ENCODE peak calls at places on chromosomes 5 and 9, in nine cellular contexts. One of them, this sample, is unnamed.
A peak's percentile ranks its signal among the peaks of the same experiment; 100 is the strongest.

GRCh38 chr5:35089688-35090314 is 42.1 kb upstream of the AGXT2 start:
- DNase-seq in SK-N-SH: peak; percentile 48
- DNase-seq in stomach: peak; percentile 66
- DNase-seq in tibial nerve: peak; percentile 91
- DNase-seq in A549: peak; percentile 47
- DNase-seq in H1: peak; percentile 84
- DNase-seq in upper lobe of left lung: no peak
- DNase-seq in sigmoid colon: no peak
- DNase-seq in suprapubic skin: peak; percentile 73
- DNase-seq in this sample: peak; percentile 72

GRCh38 chr9:112280904-112281303 is 52.5 kb downstream of the PTBP3 start:
- DNase-seq in SK-N-SH: no peak
- DNase-seq in stomach: no peak
- DNase-seq in tibial nerve: no peak
- DNase-seq in A549: no peak
- DNase-seq in H1: no peak
- DNase-seq in upper lobe of left lung: no peak
- DNase-seq in sigmoid colon: no peak
- DNase-seq in suprapubic skin: no peak
- DNase-seq in this sample: no peak

GRCh38 chr9:31736581-31737179 is 647.8 kb upstream of the ACO1 start:
- DNase-seq in SK-N-SH: no peak
- DNase-seq in stomach: no peak
- DNase-seq in tibial nerve: no peak
- DNase-seq in A549: no peak
- DNase-seq in H1: no peak
- DNase-seq in upper lobe of left lung: no peak
- DNase-seq in sigmoid colon: no peak
- DNase-seq in suprapubic skin: no peak
- DNase-seq in this sample: no peak

GRCh38 chr5:160774006-160774405 is 78.0 kb downstream of the ATP10B start:
- DNase-seq in SK-N-SH: no peak
- DNase-seq in stomach: no peak
- DNase-seq in tibial nerve: no peak
- DNase-seq in A549: no peak
- DNase-seq in H1: no peak
- DNase-seq in upper lobe of left lung: no peak
- DNase-seq in sigmoid colon: no peak
- DNase-seq in suprapubic skin: no peak
- DNase-seq in this sample: no peak

GRCh38 chr9:100088202-100088601 is 10.6 kb downstream of the ERP44 start:
- DNase-seq in SK-N-SH: no peak
- DNase-seq in stomach: no peak
- DNase-seq in tibial nerve: no peak
- DNase-seq in A549: no peak
- DNase-seq in H1: no peak
- DNase-seq in upper lobe of left lung: no peak
- DNase-seq in sigmoid colon: no peak
- DNase-seq in suprapubic skin: no peak
- DNase-seq in this sample: no peak

GRCh38 chr5:43658499-43658898 is 55.5 kb downstream of the NNT start:
- DNase-seq in SK-N-SH: no peak
- DNase-seq in stomach: no peak
- DNase-seq in tibial nerve: no peak
- DNase-seq in A549: no peak
- DNase-seq in H1: no peak
- DNase-seq in upper lobe of left lung: no peak
- DNase-seq in sigmoid colon: no peak
- DNase-seq in suprapubic skin: no peak
- DNase-seq in this sample: no peak

GRCh38 chr5:56848206-56848605 is 32.9 kb downstream of the MAP3K1 start:
- DNase-seq in SK-N-SH: peak; percentile 7
- DNase-seq in stomach: no peak
- DNase-seq in tibial nerve: no peak
- DNase-seq in A549: no peak
- DNase-seq in H1: no peak
- DNase-seq in upper lobe of left lung: no peak
- DNase-seq in sigmoid colon: no peak
- DNase-seq in suprapubic skin: no peak
- DNase-seq in this sample: no peak

GRCh38 chr5:157912621-157913325 is 53.8 kb upstream of the CLINT1 start:
- DNase-seq in SK-N-SH: no peak
- DNase-seq in stomach: peak; percentile 76
- DNase-seq in tibial nerve: no peak
- DNase-seq in A549: no peak
- DNase-seq in H1: no peak
- DNase-seq in upper lobe of left lung: no peak
- DNase-seq in sigmoid colon: no peak
- DNase-seq in suprapubic skin: no peak
- DNase-seq in this sample: peak; percentile 73

GRCh38 chr9:104905931-104906330 is 22.0 kb downstream of the ABCA1 start:
- DNase-seq in SK-N-SH: no peak
- DNase-seq in stomach: no peak
- DNase-seq in tibial nerve: no peak
- DNase-seq in A549: no peak
- DNase-seq in H1: peak; percentile 0
- DNase-seq in upper lobe of left lung: no peak
- DNase-seq in sigmoid colon: no peak
- DNase-seq in suprapubic skin: no peak
- DNase-seq in this sample: no peak
- H3K4me1 ChIP-seq in SK-N-SH: peaks cover 16% of the 10 kb centered on the region
- H3K4me1 ChIP-seq in stomach: peaks cover 52% of the 10 kb centered on the region
- H3K4me1 ChIP-seq in tibial nerve: peaks cover 51% of the 10 kb centered on the region
- H3K4me1 ChIP-seq in A549: peaks cover 36% of the 10 kb centered on the region
- H3K4me1 ChIP-seq in H1: peaks cover 2% of the 10 kb centered on the region
- H3K4me1 ChIP-seq in upper lobe of left lung: peaks cover 57% of the 10 kb centered on the region
- H3K4me1 ChIP-seq in sigmoid colon: peaks cover 98% of the 10 kb centered on the region
- H3K4me1 ChIP-seq in suprapubic skin: peaks cover 86% of the 10 kb centered on the region
- H3K4me1 ChIP-seq in this sample: peaks cover 75% of the 10 kb centered on the region

DNA sequence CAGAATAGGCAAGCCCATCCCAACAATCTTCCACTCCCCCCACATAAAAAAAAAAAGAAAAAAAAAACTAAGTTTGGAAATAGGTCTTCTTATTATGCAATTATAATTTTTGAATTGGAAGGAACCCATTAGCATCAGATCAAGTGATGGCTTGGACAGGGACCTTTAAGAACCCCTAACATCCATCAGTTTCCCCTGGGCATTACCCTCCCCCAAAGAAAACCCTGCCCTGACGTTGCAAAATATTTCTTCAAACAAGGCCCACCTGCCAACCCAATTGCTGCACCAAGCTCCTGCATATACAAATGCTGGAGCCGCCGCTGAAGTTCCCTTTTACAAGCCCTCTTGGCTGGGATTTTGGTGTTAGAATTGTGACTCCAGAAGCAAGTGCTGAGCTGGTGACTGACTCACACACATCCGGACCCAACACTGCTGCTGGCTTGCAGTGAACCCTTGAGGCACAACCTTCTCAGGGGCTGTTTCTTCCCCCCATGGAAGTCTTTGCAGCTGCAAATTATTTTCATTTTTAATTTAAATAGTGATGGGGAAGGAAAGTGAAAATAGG is 56.1 kb upstream of the AFAP1L1 start:
- DNase-seq in SK-N-SH: no peak
- DNase-seq in stomach: no peak
- DNase-seq in tibial nerve: peak; percentile 33
- DNase-seq in A549: no peak
- DNase-seq in H1: no peak
- DNase-seq in upper lobe of left lung: no peak
- DNase-seq in sigmoid colon: peak; percentile 71
- DNase-seq in suprapubic skin: peak; percentile 68
- DNase-seq in this sample: no peak
- TF ChIP-seq EP300 in SK-N-SH: no peak
- TF ChIP-seq EP300 in stomach: no peak
- TF ChIP-seq EP300 in tibial nerve: no peak
- TF ChIP-seq EP300 in A549: no peak
- TF ChIP-seq EP300 in H1: no peak
- TF ChIP-seq EP300 in upper lobe of left lung: no peak
- TF ChIP-seq EP300 in sigmoid colon: no peak
- TF ChIP-seq EP300 in suprapubic skin: no peak
- TF ChIP-seq EP300 in this sample: no peak

GRCh38 chr5:107929080-107929479 is 258.3 kb upstream of the EFNA5 start:
- DNase-seq in SK-N-SH: no peak
- DNase-seq in stomach: no peak
- DNase-seq in tibial nerve: no peak
- DNase-seq in A549: no peak
- DNase-seq in H1: no peak
- DNase-seq in upper lobe of left lung: no peak
- DNase-seq in sigmoid colon: no peak
- DNase-seq in suprapubic skin: no peak
- DNase-seq in this sample: no peak

GRCh38 chr5:107930092-107930491 is 259.4 kb upstream of the EFNA5 start:
- DNase-seq in SK-N-SH: no peak
- DNase-seq in stomach: no peak
- DNase-seq in tibial nerve: no peak
- DNase-seq in A549: no peak
- DNase-seq in H1: no peak
- DNase-seq in upper lobe of left lung: no peak
- DNase-seq in sigmoid colon: no peak
- DNase-seq in suprapubic skin: no peak
- DNase-seq in this sample: no peak

GRCh38 chr5:107933326-107933725 is 262.6 kb upstream of the EFNA5 start:
- DNase-seq in SK-N-SH: no peak
- DNase-seq in stomach: no peak
- DNase-seq in tibial nerve: no peak
- DNase-seq in A549: no peak
- DNase-seq in H1: no peak
- DNase-seq in upper lobe of left lung: no peak
- DNase-seq in sigmoid colon: no peak
- DNase-seq in suprapubic skin: no peak
- DNase-seq in this sample: no peak

GRCh38 chr5:107935641-107936040 is 264.9 kb upstream of the EFNA5 start:
- DNase-seq in SK-N-SH: no peak
- DNase-seq in stomach: no peak
- DNase-seq in tibial nerve: no peak
- DNase-seq in A549: no peak
- DNase-seq in H1: no peak
- DNase-seq in upper lobe of left lung: no peak
- DNase-seq in sigmoid colon: no peak
- DNase-seq in suprapubic skin: no peak
- DNase-seq in this sample: no peak

GRCh38 chr5:107930891-107931290 is 260.2 kb upstream of the EFNA5 start:
- DNase-seq in SK-N-SH: no peak
- DNase-seq in stomach: no peak
- DNase-seq in tibial nerve: no peak
- DNase-seq in A549: no peak
- DNase-seq in H1: no peak
- DNase-seq in upper lobe of left lung: no peak
- DNase-seq in sigmoid colon: no peak
- DNase-seq in suprapubic skin: no peak
- DNase-seq in this sample: no peak
- H3K4me1 ChIP-seq in SK-N-SH: peaks cover 3% of the 10 kb centered on the region
- H3K4me1 ChIP-seq in stomach: no peaks in the 10 kb centered on the region
- H3K4me1 ChIP-seq in tibial nerve: no peaks in the 10 kb centered on the region
- H3K4me1 ChIP-seq in A549: no peaks in the 10 kb centered on the region
- H3K4me1 ChIP-seq in H1: peaks cover 8% of the 10 kb centered on the region
- H3K4me1 ChIP-seq in upper lobe of left lung: no peaks in the 10 kb centered on the region
- H3K4me1 ChIP-seq in sigmoid colon: no peaks in the 10 kb centered on the region
- H3K4me1 ChIP-seq in suprapubic skin: no peaks in the 10 kb centered on the region
- H3K4me1 ChIP-seq in this sample: no peaks in the 10 kb centered on the region

GRCh38 chr5:102796014-102796413 is 40.9 kb downstream of the PAM start:
- DNase-seq in SK-N-SH: no peak
- DNase-seq in stomach: no peak
- DNase-seq in tibial nerve: no peak
- DNase-seq in A549: no peak
- DNase-seq in H1: no peak
- DNase-seq in upper lobe of left lung: no peak
- DNase-seq in sigmoid colon: no peak
- DNase-seq in suprapubic skin: no peak
- DNase-seq in this sample: no peak
- TF ChIP-seq EP300 in SK-N-SH: no peak
- TF ChIP-seq EP300 in stomach: no peak
- TF ChIP-seq EP300 in tibial nerve: no peak
- TF ChIP-seq EP300 in A549: no peak
- TF ChIP-seq EP300 in H1: no peak
- TF ChIP-seq EP300 in upper lobe of left lung: no peak
- TF ChIP-seq EP300 in sigmoid colon: no peak
- TF ChIP-seq EP300 in suprapubic skin: no peak
- TF ChIP-seq EP300 in this sample: no peak

DNA sequence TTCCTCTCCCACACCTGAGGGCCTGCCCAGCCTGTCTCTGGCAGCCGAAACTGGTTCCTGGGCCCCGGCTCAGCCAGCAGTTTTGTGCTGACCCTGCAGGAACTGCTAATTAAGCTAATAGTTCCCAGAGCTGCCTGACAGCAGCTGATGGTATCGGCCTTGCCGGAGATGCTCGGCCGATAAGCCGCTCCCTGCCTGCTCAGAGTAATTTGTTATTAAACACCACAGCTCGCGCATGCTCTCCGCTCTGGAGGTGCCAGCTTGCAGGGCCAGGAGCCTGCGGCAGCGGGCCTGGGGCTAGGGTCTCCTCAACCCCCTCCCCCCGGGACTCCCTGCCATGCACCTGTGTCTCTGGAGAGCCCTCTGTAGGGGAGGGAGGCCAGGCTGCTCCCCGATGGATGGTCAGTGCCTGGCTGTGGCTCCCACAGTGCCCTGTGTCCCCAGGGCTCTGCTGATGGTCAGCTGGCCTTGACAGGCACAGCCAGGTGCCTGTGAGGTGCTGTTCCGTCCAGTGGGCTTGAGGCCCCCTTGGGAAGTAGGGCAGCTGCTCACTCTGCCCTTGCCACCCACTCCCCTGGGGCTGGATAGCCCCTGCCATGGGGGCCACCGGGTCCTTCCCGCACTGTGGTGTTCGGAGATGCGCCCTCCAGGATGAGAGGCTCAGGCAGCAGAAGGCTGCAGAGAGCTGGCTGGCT is 41.7 kb downstream of the RXRA start:
- DNase-seq in SK-N-SH: peak; percentile 83
- DNase-seq in stomach: no peak
- DNase-seq in tibial nerve: no peak
- DNase-seq in A549: no peak
- DNase-seq in H1: no peak
- DNase-seq in upper lobe of left lung: no peak
- DNase-seq in sigmoid colon: no peak
- DNase-seq in suprapubic skin: no peak
- DNase-seq in this sample: no peak
- H3K4me1 ChIP-seq in SK-N-SH: peaks cover 66% of the 10 kb centered on the region
- H3K4me1 ChIP-seq in stomach: peaks cover 83% of the 10 kb centered on the region
- H3K4me1 ChIP-seq in tibial nerve: peaks cover 77% of the 10 kb centered on the region
- H3K4me1 ChIP-seq in A549: peaks cover 50% of the 10 kb centered on the region
- H3K4me1 ChIP-seq in H1: no peaks in the 10 kb centered on the region
- H3K4me1 ChIP-seq in upper lobe of left lung: peaks cover 73% of the 10 kb centered on the region
- H3K4me1 ChIP-seq in sigmoid colon: peaks cover 76% of the 10 kb centered on the region
- H3K4me1 ChIP-seq in suprapubic skin: peaks cover 96% of the 10 kb centered on the region
- H3K4me1 ChIP-seq in this sample: peaks cover 58% of the 10 kb centered on the region

GRCh38 chr9:89730715-89731114 is 125.9 kb downstream of the GADD45G start:
- DNase-seq in SK-N-SH: no peak
- DNase-seq in stomach: peak; percentile 87
- DNase-seq in tibial nerve: no peak
- DNase-seq in A549: no peak
- DNase-seq in H1: no peak
- DNase-seq in upper lobe of left lung: peak; percentile 86
- DNase-seq in sigmoid colon: no peak
- DNase-seq in suprapubic skin: no peak
- DNase-seq in this sample: no peak
- TF ChIP-seq EP300 in SK-N-SH: no peak
- TF ChIP-seq EP300 in stomach: no peak
- TF ChIP-seq EP300 in tibial nerve: no peak
- TF ChIP-seq EP300 in A549: no peak
- TF ChIP-seq EP300 in H1: no peak
- TF ChIP-seq EP300 in upper lobe of left lung: peak; percentile 23
- TF ChIP-seq EP300 in sigmoid colon: no peak
- TF ChIP-seq EP300 in suprapubic skin: no peak
- TF ChIP-seq EP300 in this sample: no peak